ENCODE peak calls at places on chromosomes 5 and 9, in six cellular contexts. O, V, C, E, Y and G are unnamed samples.

GRCh38 chr5:159640376-159640775 is 275.9 kb upstream of the ADRA1B start:
- DNase-seq in O (no peak), V (no peak), C (no peak), E (no peak), Y (no peak), G (no peak)

GRCh38 chr5:106311230-106311629 is 1359.5 kb downstream of the EFNA5 start:
- DNase-seq in O (no peak), V (no peak), C (peak), E (peak), Y (no peak), G (no peak)

GRCh38 chr9:91555132-91555531 is 131.5 kb upstream of the NFIL3 start:
- DNase-seq in O (no peak), V (no peak), C (no peak), E (peak), Y (no peak), G (peak)

GRCh38 chr9:137025120-137025966 is 2.7 kb downstream of the ABCA2 start:
- DNase-seq in O (no peak), V (no peak), C (no peak), E (no peak), Y (peak), G (no peak)

GRCh38 chr9:70902705-70903131 is 218.7 kb downstream of the TRPM3 start:
- DNase-seq in O (no peak), V (peak), C (no peak), E (peak), Y (no peak), G (peak)

GRCh38 chr9:112884721-112885120 is 6.0 kb downstream of the SLC46A2 start:
- DNase-seq in O (no peak), V (no peak), C (no peak), E (no peak), Y (no peak), G (no peak)

GRCh38 chr5:172642511-172642910 is 1.4 kb downstream of the NEURL1B start:
- DNase-seq in O (no peak), V (no peak), C (no peak), E (no peak), Y (no peak), G (no peak)

GRCh38 chr5:56164371-56164770 is 68.8 kb downstream of the ANKRD55 start:
- DNase-seq in O (no peak), V (no peak), C (peak), E (peak), Y (no peak), G (no peak)

GRCh38 chr5:117590944-117591343 is 1016.3 kb upstream of the SEMA6A start:
- DNase-seq in O (no peak), V (no peak), C (no peak), E (peak), Y (no peak), G (no peak)

GRCh38 chr5:132747064-132747692 is at the start of gene CCNI2:
- DNase-seq in O (no peak), V (no peak), C (no peak), E (no peak), Y (peak), G (no peak)

GRCh38 chr9:135590486-135591079 is 29.0 kb downstream of the PAEP start:
- DNase-seq in O (no peak), V (no peak), C (no peak), E (no peak), Y (no peak), G (no peak)

GRCh38 chr9:86282979-86283535 is 719 bp upstream of the ISCA1 start:
- DNase-seq in O (no peak), V (peak), C (no peak), E (peak), Y (no peak), G (peak)

GRCh38 chr5:175872287-175873089 is 1.1 kb downstream of the CPLX2 start:
- DNase-seq in O (no peak), V (no peak), C (no peak), E (no peak), Y (peak), G (no peak)

GRCh38 chr5:57402761-57403160 is 79.8 kb downstream of the ACTBL2 start:
- DNase-seq in O (no peak), V (no peak), C (no peak), E (no peak), Y (no peak), G (no peak)

GRCh38 chr9:137045294-137046093 is 483 bp downstream of the NPDC1 start:
- DNase-seq in O (no peak), V (no peak), C (no peak), E (peak), Y (peak), G (peak)

GRCh38 chr5:95022967-95023695 is 261.8 kb downstream of the MCTP1 start:
- DNase-seq in O (no peak), V (no peak), C (no peak), E (no peak), Y (no peak), G (peak)

GRCh38 chr5:173248481-173248880 is 13.5 kb upstream of the NKX2-5 start:
- DNase-seq in O (no peak), V (no peak), C (no peak), E (no peak), Y (no peak), G (no peak)

GRCh38 chr5:32233220-32233695 is 59.1 kb upstream of the GOLPH3 start:
- DNase-seq in O (no peak), V (no peak), C (peak), E (no peak), Y (no peak), G (no peak)

GRCh38 chr9:18623201-18623600 is 149.2 kb downstream of the ADAMTSL1 start:
- DNase-seq in O (no peak), V (no peak), C (no peak), E (no peak), Y (no peak), G (no peak)

GRCh38 chr5:76303917-76304316 is 99.2 kb upstream of the IQGAP2 start:
- DNase-seq in O (no peak), V (no peak), C (no peak), E (no peak), Y (no peak), G (no peak)

GRCh38 chr5:53334431-53334941 is 145.9 kb upstream of the FST start:
- DNase-seq in O (no peak), V (no peak), C (no peak), E (peak), Y (no peak), G (peak)

GRCh38 chr9:38090170-38090569 is 21.1 kb upstream of the SHB start:
- DNase-seq in O (no peak), V (no peak), C (peak), E (no peak), Y (no peak), G (no peak)

GRCh38 chr5:170494036-170494435 is 9.8 kb upstream of the KCNIP1 start:
- DNase-seq in O (no peak), V (no peak), C (no peak), E (no peak), Y (no peak), G (no peak)

GRCh38 chr9:119094086-119094485 is 275.1 kb downstream of the BRINP1 start:
- DNase-seq in O (no peak), V (no peak), C (peak), E (no peak), Y (no peak), G (no peak)

GRCh38 chr5:168114444-168115017 is 176.9 kb upstream of the WWC1 start:
- DNase-seq in O (no peak), V (no peak), C (peak), E (peak), Y (peak), G (peak)

GRCh38 chr5:176436641-176437040 is 11.5 kb upstream of the FAF2 start:
- DNase-seq in O (no peak), V (no peak), C (no peak), E (peak), Y (no peak), G (peak)

GRCh38 chr5:10760033-10760975 is 730 bp downstream of the DAP start:
- DNase-seq in O (no peak), V (peak), C (peak), E (peak), Y (peak), G (peak)

GRCh38 chr5:3002230-3002629 is 250.8 kb upstream of the IRX2 start:
- DNase-seq in O (no peak), V (no peak), C (no peak), E (no peak), Y (no peak), G (no peak)

GRCh38 chr5:17910318-17910717 is 276.1 kb downstream of the TAF11L14 start:
- DNase-seq in O (no peak), V (no peak), C (no peak), E (peak), Y (no peak), G (peak)

GRCh38 chr9:91824151-91824550 is 125.9 kb downstream of the ROR2 start:
- DNase-seq in O (no peak), V (no peak), C (no peak), E (no peak), Y (no peak), G (no peak)

GRCh38 chr5:37837101-37838032 is 2.5 kb downstream of the GDNF start:
- DNase-seq in O (no peak), V (peak), C (peak), E (peak), Y (peak), G (peak)

GRCh38 chr9:105554042-105554441 is 3.9 kb upstream of the FKTN start:
- DNase-seq in O (no peak), V (no peak), C (no peak), E (peak), Y (no peak), G (peak)

GRCh38 chr5:112189328-112189840 is 229.7 kb downstream of the EPB41L4A start:
- DNase-seq in O (no peak), V (no peak), C (no peak), E (no peak), Y (no peak), G (no peak)

GRCh38 chr5:112183103-112183634 is 235.9 kb downstream of the EPB41L4A start:
- DNase-seq in O (no peak), V (no peak), C (no peak), E (peak), Y (no peak), G (no peak)

GRCh38 chr5:112192072-112192471 is 227.0 kb downstream of the EPB41L4A start:
- DNase-seq in O (no peak), V (no peak), C (no peak), E (no peak), Y (no peak), G (no peak)

GRCh38 chr5:112186401-112186990 is 232.6 kb downstream of the EPB41L4A start:
- DNase-seq in O (no peak), V (no peak), C (peak), E (peak), Y (peak), G (peak)
- TF ChIP-seq CTCF in O (peak), V (peak), C (peak), E (peak), Y (peak), G (peak)

GRCh38 chr5:127645300-127645726 is 3.6 kb upstream of the CTXN3 start:
- DNase-seq in O (no peak), V (no peak), C (no peak), E (no peak), Y (no peak), G (no peak)

GRCh38 chr5:127650649-127651048 is 1.8 kb downstream of the CTXN3 start:
- DNase-seq in O (no peak), V (peak), C (no peak), E (peak), Y (no peak), G (peak)

GRCh38 chr5:127647361-127647958 is 1.4 kb upstream of the CTXN3 start:
- DNase-seq in O (no peak), V (no peak), C (no peak), E (no peak), Y (no peak), G (no peak)

GRCh38 chr5:127650022-127650421 is 1.1 kb downstream of the CTXN3 start:
- DNase-seq in O (no peak), V (no peak), C (no peak), E (peak), Y (no peak), G (peak)

DNA sequence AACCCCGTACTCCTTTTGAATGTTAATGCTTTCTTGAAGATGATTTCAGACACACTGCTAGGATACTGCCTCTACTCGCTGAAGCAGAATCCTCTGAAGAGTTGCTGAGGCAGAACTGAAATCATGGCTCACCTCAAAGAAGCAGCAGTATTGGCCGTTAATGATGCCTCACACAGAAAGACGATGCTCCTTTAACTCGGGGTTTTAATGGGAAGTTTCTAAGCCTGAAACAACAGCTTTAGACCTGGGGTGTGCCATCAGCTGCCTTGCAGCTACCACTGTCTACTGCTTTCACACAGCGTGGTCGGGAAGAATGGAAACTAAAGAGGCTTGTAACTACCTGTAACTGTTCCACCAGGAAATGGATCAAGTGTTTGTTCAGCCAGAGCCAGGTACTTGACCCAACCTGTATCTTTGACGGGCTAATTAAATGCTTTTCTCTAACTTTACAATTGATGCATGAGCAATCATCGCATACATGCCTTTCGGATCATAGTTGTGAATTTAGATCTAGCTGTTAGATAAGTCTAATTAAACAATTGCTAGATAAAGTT is at the start of gene CTXN3:
- DNase-seq in O (no peak), V (no peak), C (no peak), E (no peak), Y (no peak), G (no peak)
- H3K4me3 ChIP-seq in O (no peak), V (no peak), C (no peak), E (no peak), Y (no peak), G (no peak)

GRCh38 chr9:107455461-107456155 is 34.0 kb downstream of the KLF4 start:
- DNase-seq in O (no peak), V (no peak), C (no peak), E (no peak), Y (no peak), G (no peak)

GRCh38 chr9:107462691-107463090 is 26.9 kb downstream of the KLF4 start:
- DNase-seq in O (no peak), V (peak), C (no peak), E (no peak), Y (no peak), G (peak)

GRCh38 chr9:107465467-107466451 is 23.8 kb downstream of the KLF4 start:
- DNase-seq in O (no peak), V (no peak), C (peak), E (peak), Y (peak), G (peak)

DNA sequence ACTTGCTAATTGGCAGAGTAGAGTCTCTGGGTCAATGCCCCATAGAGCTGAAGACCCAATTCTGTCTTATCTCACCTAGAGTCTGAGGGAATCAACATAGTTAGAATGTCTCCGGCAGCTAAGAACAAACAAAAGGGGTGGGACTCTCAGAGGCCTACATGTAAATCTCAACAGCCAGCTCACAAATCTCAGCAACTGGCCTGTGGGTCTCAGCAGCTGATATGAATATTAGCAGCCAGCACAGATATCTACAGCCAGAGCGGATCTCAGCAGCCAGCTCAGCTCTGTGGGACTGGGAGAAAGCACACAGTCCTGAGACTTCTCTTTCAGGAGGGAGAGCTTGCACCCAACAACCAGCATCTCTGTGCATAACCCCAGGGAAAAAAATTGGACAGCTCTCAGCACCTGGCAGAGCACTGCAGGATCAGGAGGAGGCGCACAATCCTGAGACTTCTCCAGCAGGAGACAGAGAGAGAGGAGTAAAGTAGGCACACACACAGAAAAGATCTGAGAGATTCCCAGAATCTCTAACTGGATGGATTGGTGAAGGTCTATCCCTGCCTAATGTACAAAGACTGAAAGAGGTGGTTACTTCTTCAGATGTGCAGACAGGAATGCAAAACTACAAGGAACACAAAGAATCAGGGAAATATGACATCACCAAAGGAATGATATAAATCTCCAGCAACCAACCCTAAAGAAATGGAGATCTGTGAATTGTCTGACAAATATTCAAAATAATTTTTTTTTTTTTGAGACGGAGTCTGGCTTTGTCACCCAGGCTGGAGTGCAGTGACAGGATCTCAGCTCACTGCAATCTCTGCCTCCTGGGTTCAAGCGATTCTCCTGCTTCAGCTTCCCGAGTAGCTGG is 29.2 kb downstream of the KLF4 start:
- DNase-seq in O (no peak), V (no peak), C (no peak), E (no peak), Y (no peak), G (no peak)
- TF ChIP-seq CTCF in O (no peak), V (no peak), C (no peak), E (no peak), Y (no peak), G (no peak)

GRCh38 chr9:129696803-129697110 is 31.3 kb downstream of the PRRX2 start:
- DNase-seq in O (no peak), V (no peak), C (no peak), E (no peak), Y (no peak), G (no peak)
- H3K4me3 ChIP-seq in O (peak), V (peak), C (no peak), E (no peak), Y (peak), G (peak)

DNA sequence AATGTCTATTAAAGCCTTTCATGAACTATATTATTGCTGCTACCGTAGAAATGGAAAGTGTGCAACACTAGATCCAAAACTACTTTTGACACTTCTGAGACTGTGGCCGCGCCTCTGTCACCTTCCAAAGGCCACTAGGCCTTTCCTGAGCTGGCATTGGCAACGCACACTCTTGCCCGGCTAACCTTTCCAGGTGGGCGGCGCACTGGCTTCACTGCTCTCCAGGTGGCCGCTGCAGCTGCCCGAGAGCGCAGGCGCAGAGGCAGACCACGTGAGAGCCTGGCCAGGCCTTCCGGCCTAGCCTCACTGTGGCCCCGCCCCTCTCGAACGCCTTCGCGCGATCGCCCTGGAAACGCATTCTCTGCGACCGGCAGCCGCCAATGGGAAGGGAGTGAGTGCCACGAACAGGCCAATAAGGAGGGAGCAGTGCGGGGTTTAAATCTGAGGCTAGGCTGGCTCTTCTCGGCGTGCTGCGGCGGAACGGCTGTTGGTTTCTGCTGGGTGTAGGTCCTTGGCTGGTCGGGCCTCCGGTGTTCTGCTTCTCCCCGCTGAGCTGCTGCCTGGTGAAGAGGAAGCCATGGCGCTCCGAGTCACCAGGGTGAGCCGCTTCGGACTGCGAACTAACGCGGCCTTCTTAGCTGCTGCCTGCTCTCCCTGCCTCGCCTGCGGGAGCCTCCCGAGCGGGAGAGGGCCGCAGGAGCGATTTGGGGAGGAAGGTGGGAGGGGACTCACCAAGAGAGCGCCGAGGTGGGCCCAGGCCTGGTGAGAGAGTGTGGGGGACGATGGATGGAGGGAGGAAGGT is at the start of gene CCNB1:
- DNase-seq in O (peak), V (peak), C (peak), E (peak), Y (peak), G (peak)
- TF ChIP-seq CTCF in O (no peak), V (no peak), C (no peak), E (no peak), Y (no peak), G (no peak)

GRCh38 chr9:33458444-33458843 is 11.1 kb upstream of the AQP3 start:
- DNase-seq in O (no peak), V (no peak), C (no peak), E (no peak), Y (no peak), G (no peak)

GRCh38 chr9:33460854-33461253 is 12.9 kb downstream of the NOL6 start:
- DNase-seq in O (no peak), V (no peak), C (no peak), E (no peak), Y (no peak), G (no peak)

GRCh38 chr9:33455952-33456351 is 8.6 kb upstream of the AQP3 start:
- DNase-seq in O (no peak), V (no peak), C (no peak), E (no peak), Y (no peak), G (no peak)

GRCh38 chr9:33461474-33461873 is 12.2 kb downstream of the NOL6 start:
- DNase-seq in O (no peak), V (no peak), C (no peak), E (no peak), Y (no peak), G (no peak)

DNA sequence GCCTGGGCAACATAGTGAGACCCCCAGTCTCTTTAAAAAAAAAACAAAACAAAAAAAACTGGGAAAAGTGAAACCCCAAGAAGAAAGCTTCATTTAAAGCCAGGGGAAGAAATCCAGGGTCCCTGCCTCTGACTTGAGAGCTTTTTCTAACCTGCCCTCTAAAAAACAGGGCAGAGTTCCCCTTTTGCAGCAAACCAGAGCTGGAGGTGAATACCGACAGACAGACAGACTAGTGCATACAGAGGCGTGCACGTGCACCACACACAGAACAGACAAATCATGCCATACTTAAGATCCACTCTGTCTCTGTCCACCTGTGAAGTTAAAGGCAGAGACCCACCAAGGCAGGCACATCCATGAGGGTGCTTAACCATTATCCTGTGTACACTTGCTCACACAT is 11.7 kb upstream of the AQP3 start:
- DNase-seq in O (no peak), V (no peak), C (no peak), E (no peak), Y (no peak), G (no peak)
- H3K4me3 ChIP-seq in O (no peak), V (no peak), C (no peak), E (no peak), Y (no peak), G (no peak)